ENCODE peak calls at places on chromosomes 11 and 22, in six cellular contexts. K, Q, H, J, N and V are unnamed samples.

GRCh38 chr22:26632422-26633155 is 10.8 kb downstream of the CRYBA4 start:
- DNase-seq in H (no peak), Q (no peak), K (no peak), N (no peak), J (no peak), V (no peak)

GRCh38 chr11:62411524-62411923 is 7.3 kb upstream of the SCGB1A1 start:
- DNase-seq in Q (no peak), N (no peak), H (no peak), J (no peak), K (no peak), V (no peak)

GRCh38 chr11:45737056-45737455 is 67.9 kb upstream of the SLC35C1 start:
- DNase-seq in K (no peak), J (no peak), N (peak; percentile 32), Q (no peak), H (no peak), V (peak; percentile 69)

GRCh38 chr11:2474059-2474901 is 29.5 kb downstream of the KCNQ1 start:
- DNase-seq in K (no peak), H (no peak), N (no peak), J (peak; percentile 49), Q (no peak), V (no peak)

GRCh38 chr11:35412285-35412684 is 7.1 kb downstream of the SLC1A2 start:
- DNase-seq in H (peak; percentile 45), Q (no peak), N (peak; percentile 28), J (no peak), K (no peak), V (peak; percentile 5)

GRCh38 chr11:119975561-119976152 is 162.3 kb downstream of the TRIM29 start:
- DNase-seq in J (peak; percentile 33), H (no peak), N (no peak), K (no peak), Q (no peak), V (no peak)

GRCh38 chr11:132095230-132096165 is 725.1 kb downstream of the NTM start:
- DNase-seq in Q (no peak), N (no peak), K (no peak), H (no peak), J (no peak), V (no peak)

GRCh38 chr11:61754534-61755482 is 2.4 kb downstream of the MYRF start:
- DNase-seq in H (no peak), Q (no peak), N (no peak), J (no peak), K (no peak), V (no peak)

GRCh38 chr11:9688716-9689511 is 25.0 kb downstream of the SWAP70 start:
- DNase-seq in J (no peak), K (no peak), N (peak; percentile 36), Q (peak; percentile 22), H (no peak), V (peak; percentile 84)

GRCh38 chr11:29173660-29174062 is 843.2 kb downstream of the KCNA4 start:
- DNase-seq in K (no peak), N (no peak), J (no peak), Q (no peak), H (no peak), V (peak; percentile 60)

GRCh38 chr22:30089655-30089974 is 9.4 kb downstream of the HORMAD2 start:
- DNase-seq in K (no peak), N (no peak), Q (no peak), J (no peak), H (no peak), V (peak; percentile 10)

GRCh38 chr22:50687829-50688228 is 15.2 kb downstream of the SHANK3 start:
- DNase-seq in K (no peak), H (no peak), Q (no peak), J (no peak), N (no peak), V (no peak)

GRCh38 chr11:106748059-106748458 is 270.2 kb downstream of the GUCY1A2 start:
- DNase-seq in H (no peak), K (no peak), Q (no peak), J (no peak), N (no peak), V (no peak)

GRCh38 chr11:7904910-7905309 is 26.2 kb downstream of the OR10A6 start:
- DNase-seq in Q (no peak), K (no peak), J (no peak), N (no peak), H (no peak), V (peak; percentile 30)

GRCh38 chr22:40855960-40856512 is 403 bp downstream of the ST13 start:
- DNase-seq in N (peak; percentile 4), Q (no peak), H (peak; percentile 32), J (peak; percentile 33), K (no peak), V (no peak)

GRCh38 chr11:70099578-70100282 is 21.6 kb downstream of the ANO1 start:
- DNase-seq in N (no peak), K (no peak), J (no peak), H (no peak), Q (no peak), V (no peak)

GRCh38 chr11:64359712-64360402 is 895 bp downstream of the RPS6KA4 start:
- DNase-seq in Q (peak; percentile 54), K (peak; percentile 58), N (no peak), J (no peak), H (no peak), V (no peak)

GRCh38 chr11:7332451-7332850 is 80.7 kb downstream of the SYT9 start:
- DNase-seq in Q (no peak), J (no peak), N (no peak), H (no peak), K (no peak), V (no peak)

GRCh38 chr22:23751441-23751996 is 607 bp upstream of the ZNF70 start:
- DNase-seq in J (no peak), K (peak; percentile 48), H (peak; percentile 48), Q (no peak), N (no peak), V (no peak)